ENCODE peak calls at places on chromosomes 13 and 19, in six cellular contexts. O is GM12878, I is GM23248, S is neural progenitor cell, M is MM.1S, R is SK-N-SH. A is an unnamed sample.

GRCh38 chr19:43784981-43785808 is 4.4 kb upstream of the KCNN4 start:
- DNase-seq in O (no peak), I (peak; percentile 86), S (peak; percentile 86), M (peak; percentile 79), R (peak; percentile 84), A (peak; percentile 83)

GRCh38 chr19:16030964-16031871 is 45.1 kb upstream of the TPM4 start:
- DNase-seq in O (no peak), I (no peak), S (no peak), M (no peak), R (peak; percentile 3), A (no peak)

GRCh38 chr13:23707674-23708073 is 137.5 kb downstream of the TNFRSF19 start:
- DNase-seq in O (no peak), I (peak; percentile 50), S (no peak), M (peak; percentile 11), R (no peak), A (peak; percentile 55)

GRCh38 chr19:33514885-33515485 is 6.6 kb downstream of the PEPD start:
- DNase-seq in O (no peak), I (peak; percentile 37), S (no peak), M (no peak), R (no peak), A (no peak)

GRCh38 chr19:48290341-48290922 is 20.6 kb downstream of the ZNF114 start:
- DNase-seq in O (no peak), I (peak; percentile 70), S (peak; percentile 80), M (no peak), R (peak; percentile 58), A (no peak)

GRCh38 chr13:63541336-63541735 is 2125.7 kb upstream of the PCDH20 start:
- DNase-seq in O (no peak), I (no peak), S (no peak), M (no peak), R (no peak), A (no peak)

GRCh38 chr19:1027953-1028902 is 1.8 kb downstream of the CNN2 start:
- DNase-seq in O (no peak), I (peak; percentile 95), S (peak; percentile 94), M (peak; percentile 80), R (peak; percentile 86), A (peak; percentile 81)

GRCh38 chr19:55586976-55587668 is 6.5 kb upstream of the ZNF579 start:
- DNase-seq in O (peak; percentile 60), I (peak; percentile 91), S (peak; percentile 99), M (peak; percentile 90), R (peak; percentile 97), A (peak; percentile 98)

GRCh38 chr13:40672310-40673060 is 6.0 kb upstream of the FOXO1 start:
- DNase-seq in O (no peak), I (peak; percentile 69), S (no peak), M (no peak), R (peak; percentile 59), A (peak; percentile 85)

GRCh38 chr19:18478545-18479311 is 40.8 kb upstream of the ISYNA1 start:
- DNase-seq in O (peak; percentile 51), I (peak; percentile 93), S (no peak), M (no peak), R (peak; percentile 70), A (peak; percentile 80)

GRCh38 chr13:113145911-113146598 is 12.4 kb upstream of the PROZ start:
- DNase-seq in O (no peak), I (no peak), S (no peak), M (no peak), R (no peak), A (no peak)

GRCh38 chr13:75345191-75345590 is 136.8 kb downstream of the TBC1D4 start:
- DNase-seq in O (no peak), I (peak; percentile 32), S (no peak), M (no peak), R (no peak), A (no peak)

GRCh38 chr19:46000497-46001246 is 5.4 kb downstream of the CCDC61 start:
- DNase-seq in O (no peak), I (peak; percentile 22), S (peak; percentile 79), M (no peak), R (peak; percentile 95), A (peak; percentile 91)

GRCh38 chr19:3700242-3701032 is at the start of gene PIP5K1C:
- DNase-seq in O (peak; percentile 47), I (peak; percentile 94), S (peak; percentile 97), M (peak; percentile 93), R (peak; percentile 98), A (peak; percentile 96)

GRCh38 chr19:7874080-7874856 is at the start of gene PRR36:
- DNase-seq in O (no peak), I (no peak), S (peak; percentile 92), M (no peak), R (peak; percentile 93), A (no peak)

GRCh38 chr19:18594824-18595373 is 6.3 kb downstream of the REX1BD start:
- DNase-seq in O (no peak), I (no peak), S (peak; percentile 33), M (no peak), R (peak; percentile 48), A (no peak)

GRCh38 chr13:107250626-107251025 is 682.7 kb upstream of the ARGLU1 start:
- DNase-seq in O (no peak), I (no peak), S (no peak), M (no peak), R (no peak), A (no peak)

GRCh38 chr13:25738797-25739196 is 313.0 kb downstream of the SHISA2 start:
- DNase-seq in O (no peak), I (no peak), S (no peak), M (no peak), R (no peak), A (no peak)

GRCh38 chr19:35509861-35510625 is 3.4 kb downstream of the DMKN start:
- DNase-seq in O (no peak), I (peak; percentile 64), S (peak; percentile 93), M (peak; percentile 29), R (peak; percentile 90), A (peak; percentile 89)

GRCh38 chr19:35512831-35513230 is 618 bp downstream of the DMKN start:
- DNase-seq in O (no peak), I (no peak), S (no peak), M (no peak), R (no peak), A (no peak)

GRCh38 chr19:35509018-35509652 is 4.3 kb downstream of the DMKN start:
- DNase-seq in O (peak; percentile 40), I (peak; percentile 38), S (peak; percentile 62), M (no peak), R (no peak), A (no peak)

GRCh38 chr19:35511337-35511736 is 2.1 kb downstream of the DMKN start:
- DNase-seq in O (no peak), I (no peak), S (no peak), M (no peak), R (no peak), A (no peak)

GRCh38 chr19:35510626-35510964 is 2.9 kb downstream of the DMKN start:
- DNase-seq in O (no peak), I (no peak), S (no peak), M (no peak), R (no peak), A (no peak)
- H3K4me3 ChIP-seq in O (no peak overlapping the region), I (peak overlapping the region; percentile 75), S (peak overlapping the region; percentile 74), M (no peak overlapping the region), R (no peak overlapping the region), A (no peak overlapping the region)

DNA sequence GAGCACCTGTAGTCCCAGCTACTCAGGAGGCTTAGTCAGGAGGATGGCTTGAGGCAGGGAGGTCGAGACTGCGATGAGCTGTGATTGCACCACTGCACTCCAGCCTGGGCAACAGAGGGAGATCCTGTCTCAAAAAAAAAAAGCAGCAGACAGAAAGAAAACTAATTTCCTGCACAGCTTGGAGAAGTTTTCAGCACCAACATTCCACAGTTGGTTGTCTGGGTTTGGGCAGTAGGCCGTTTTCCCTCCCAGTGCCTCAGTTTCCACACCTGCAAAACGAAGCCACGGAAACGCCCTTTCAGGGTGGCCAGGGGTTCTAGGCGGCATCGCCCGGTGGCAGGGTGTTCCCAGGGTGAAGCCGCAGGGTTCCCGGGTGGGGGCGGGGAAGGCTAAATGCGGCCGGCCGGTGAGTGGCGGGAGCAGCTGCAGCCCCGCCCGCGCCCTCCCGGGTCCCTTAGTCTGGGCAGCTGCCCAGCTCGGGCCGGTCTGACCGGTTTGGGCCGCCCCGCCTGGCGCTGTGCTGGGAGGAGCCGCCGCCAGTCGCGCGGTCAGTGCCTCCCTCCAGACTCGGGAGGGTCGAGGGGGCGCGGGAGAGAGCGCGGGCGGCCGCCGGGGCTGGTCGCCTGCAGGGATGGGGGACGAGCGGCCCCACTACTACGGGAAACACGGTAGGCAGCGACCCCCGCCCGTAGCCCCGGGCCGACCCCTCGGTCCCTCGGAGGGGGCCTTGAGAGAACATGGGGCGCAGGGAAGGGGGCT is at the start of gene SLC44A2:
- DNase-seq in O (no peak), I (peak; percentile 86), S (peak; percentile 94), M (no peak), R (peak; percentile 93), A (no peak)
- H3K79me2 ChIP-seq in O (no peaks in the 10 kb centered on the region), I (no peaks in the 10 kb centered on the region), S (peaks cover 61% of the 10 kb centered on the region), M (no peaks in the 10 kb centered on the region), R (peaks cover 58% of the 10 kb centered on the region), A (peaks cover 23% of the 10 kb centered on the region)

DNA sequence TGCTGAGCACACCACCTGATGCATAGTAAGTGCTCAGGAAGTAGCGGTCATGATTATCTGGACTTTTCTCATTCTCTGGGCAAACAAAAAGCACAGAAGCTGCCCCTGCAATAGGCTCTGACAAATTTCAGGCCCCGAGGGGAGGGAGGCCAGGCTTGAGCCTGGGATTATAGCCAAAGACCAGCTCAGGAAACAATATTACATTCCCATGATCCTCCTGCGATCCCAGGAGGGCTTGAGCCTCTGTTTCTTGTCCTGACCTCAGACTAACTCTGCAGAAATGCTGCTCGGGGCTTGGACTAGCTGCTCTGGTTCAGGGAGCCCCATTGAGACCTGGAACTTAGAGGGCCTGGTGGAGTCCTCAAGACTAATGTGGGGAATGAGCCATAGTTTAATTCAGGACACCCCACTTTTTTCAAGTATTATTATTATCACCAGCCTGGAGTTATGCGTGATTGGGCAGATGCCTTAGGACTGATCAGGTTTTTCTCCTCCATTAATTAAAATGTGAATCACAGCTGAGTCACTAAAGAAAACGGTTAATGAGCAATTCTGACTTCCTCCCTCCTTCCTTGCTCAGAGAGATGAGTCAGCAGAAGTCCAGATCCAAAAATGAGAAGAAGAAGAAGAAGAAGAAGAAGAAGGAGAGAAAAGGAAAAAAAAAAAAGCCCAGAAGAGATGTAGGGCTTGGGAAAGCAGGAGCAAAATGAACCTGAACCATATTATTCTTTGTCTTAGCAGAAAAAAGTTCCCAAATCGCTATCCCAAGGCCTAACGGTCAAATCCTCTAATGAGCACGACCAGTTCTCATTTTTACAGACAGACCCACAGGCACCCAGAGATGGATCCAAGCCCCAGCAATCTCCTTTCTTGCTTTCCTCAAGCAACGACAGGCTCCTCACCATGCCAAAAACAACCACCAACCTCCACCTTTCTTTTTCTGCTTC is 107.2 kb downstream of the CACNA1A start:
- DNase-seq in O (no peak), I (peak; percentile 95), S (no peak), M (no peak), R (no peak), A (no peak)
- H3K4me3 ChIP-seq in O (no peak overlapping the region), I (peak overlapping the region; percentile 52), S (no peak overlapping the region), M (no peak overlapping the region), R (no peak overlapping the region), A (no peak overlapping the region)

GRCh38 chr13:91347996-91348905 is 764 bp downstream of the MIR17HG start:
- DNase-seq in O (no peak), I (peak; percentile 79), S (peak; percentile 63), M (peak; percentile 31), R (no peak), A (no peak)

GRCh38 chr13:91348906-91349435 is 1.5 kb downstream of the MIR17HG start:
- DNase-seq in O (peak; percentile 43), I (peak; percentile 89), S (peak; percentile 95), M (peak; percentile 76), R (peak; percentile 92), A (peak; percentile 95)

GRCh38 chr13:91351123-91351522 is 3.6 kb downstream of the MIR17HG start:
- DNase-seq in O (no peak), I (no peak), S (no peak), M (no peak), R (no peak), A (peak; percentile 42)

GRCh38 chr13:91351980-91352379 is 4.5 kb downstream of the MIR17HG start:
- DNase-seq in O (no peak), I (no peak), S (peak; percentile 15), M (no peak), R (no peak), A (peak; percentile 41)

GRCh38 chr13:91349992-91350911 is 2.8 kb downstream of the MIR17HG start:
- DNase-seq in O (no peak), I (no peak), S (no peak), M (no peak), R (no peak), A (no peak)
- H3K79me2 ChIP-seq in O (peaks cover 62% of the 10 kb centered on the region), I (peaks cover 43% of the 10 kb centered on the region), S (peaks cover 75% of the 10 kb centered on the region), M (peaks cover 36% of the 10 kb centered on the region), R (peaks cover 41% of the 10 kb centered on the region), A (peaks cover 41% of the 10 kb centered on the region)

A was measured in Karpas-422.